ENCODE peak calls at places on chromosomes 4 and X, in nine cellular contexts. One of them, this sample, is unnamed.

GRCh38 chr4:181971411-181971810 is 271.8 kb upstream of the TENM3 start:
- DNase-seq in A549: no peak
- DNase-seq in transverse colon: no peak
- DNase-seq in tibial nerve: no peak
- DNase-seq in suprapubic skin: no peak
- DNase-seq in stomach: no peak
- DNase-seq in K562: no peak
- DNase-seq in ovary: no peak
- DNase-seq in HepG2: no peak
- DNase-seq in this sample: no peak

GRCh38 chrX:150768132-150768485 is 74.9 kb downstream of the MTMR1 start:
- DNase-seq in stomach: no peak
- DNase-seq in ovary: no peak
- DNase-seq in K562: no peak
- DNase-seq in HepG2: no peak
- DNase-seq in tibial nerve: no peak
- DNase-seq in transverse colon: no peak
- DNase-seq in suprapubic skin: no peak
- DNase-seq in A549: no peak
- DNase-seq in this sample: no peak

GRCh38 chrX:54745676-54746075 is 52.4 kb downstream of the ITIH6 start:
- DNase-seq in tibial nerve: no peak
- DNase-seq in HepG2: no peak
- DNase-seq in transverse colon: no peak
- DNase-seq in stomach: peak; percentile 48
- DNase-seq in K562: no peak
- DNase-seq in ovary: no peak
- DNase-seq in A549: no peak
- DNase-seq in suprapubic skin: no peak
- DNase-seq in this sample: no peak

GRCh38 chr4:7422898-7423180 is 11.9 kb downstream of the PSAPL1 start:
- DNase-seq in ovary: no peak
- DNase-seq in stomach: no peak
- DNase-seq in A549: no peak
- DNase-seq in tibial nerve: no peak
- DNase-seq in suprapubic skin: no peak
- DNase-seq in K562: no peak
- DNase-seq in HepG2: no peak
- DNase-seq in transverse colon: no peak
- DNase-seq in this sample: peak; percentile 22

GRCh38 chrX:107676559-107677378 is 48.5 kb downstream of the PRPS1 start:
- DNase-seq in suprapubic skin: peak; percentile 91
- DNase-seq in HepG2: no peak
- DNase-seq in K562: peak; percentile 86
- DNase-seq in A549: peak; percentile 62
- DNase-seq in tibial nerve: peak; percentile 74
- DNase-seq in ovary: peak; percentile 81
- DNase-seq in stomach: peak; percentile 77
- DNase-seq in transverse colon: peak; percentile 74
- DNase-seq in this sample: peak; percentile 94

GRCh38 chrX:71282514-71283408 is 674 bp upstream of the NONO start:
- DNase-seq in transverse colon: no peak
- DNase-seq in A549: peak; percentile 35
- DNase-seq in stomach: no peak
- DNase-seq in K562: no peak
- DNase-seq in HepG2: peak; percentile 29
- DNase-seq in suprapubic skin: no peak
- DNase-seq in ovary: no peak
- DNase-seq in tibial nerve: no peak
- DNase-seq in this sample: no peak

GRCh38 chr4:52864816-52865215 is 2.7 kb downstream of the RASL11B start:
- DNase-seq in tibial nerve: no peak
- DNase-seq in suprapubic skin: no peak
- DNase-seq in HepG2: no peak
- DNase-seq in transverse colon: no peak
- DNase-seq in K562: no peak
- DNase-seq in ovary: no peak
- DNase-seq in stomach: peak; percentile 39
- DNase-seq in A549: no peak
- DNase-seq in this sample: no peak

GRCh38 chr4:14920237-14920636 is 82.0 kb upstream of the CPEB2 start:
- DNase-seq in ovary: no peak
- DNase-seq in HepG2: no peak
- DNase-seq in stomach: no peak
- DNase-seq in tibial nerve: no peak
- DNase-seq in K562: peak; percentile 71
- DNase-seq in transverse colon: no peak
- DNase-seq in A549: no peak
- DNase-seq in suprapubic skin: no peak
- DNase-seq in this sample: no peak

GRCh38 chr4:1711906-1712215 is 258 bp downstream of the SLBP start:
- DNase-seq in stomach: no peak
- DNase-seq in transverse colon: no peak
- DNase-seq in ovary: no peak
- DNase-seq in A549: no peak
- DNase-seq in K562: no peak
- DNase-seq in HepG2: no peak
- DNase-seq in tibial nerve: no peak
- DNase-seq in suprapubic skin: no peak
- DNase-seq in this sample: no peak

GRCh38 chrX:84469226-84469625 is 33.0 kb downstream of the HDX start:
- DNase-seq in A549: no peak
- DNase-seq in ovary: no peak
- DNase-seq in HepG2: no peak
- DNase-seq in transverse colon: no peak
- DNase-seq in suprapubic skin: no peak
- DNase-seq in K562: no peak
- DNase-seq in tibial nerve: no peak
- DNase-seq in stomach: no peak
- DNase-seq in this sample: no peak

DNA sequence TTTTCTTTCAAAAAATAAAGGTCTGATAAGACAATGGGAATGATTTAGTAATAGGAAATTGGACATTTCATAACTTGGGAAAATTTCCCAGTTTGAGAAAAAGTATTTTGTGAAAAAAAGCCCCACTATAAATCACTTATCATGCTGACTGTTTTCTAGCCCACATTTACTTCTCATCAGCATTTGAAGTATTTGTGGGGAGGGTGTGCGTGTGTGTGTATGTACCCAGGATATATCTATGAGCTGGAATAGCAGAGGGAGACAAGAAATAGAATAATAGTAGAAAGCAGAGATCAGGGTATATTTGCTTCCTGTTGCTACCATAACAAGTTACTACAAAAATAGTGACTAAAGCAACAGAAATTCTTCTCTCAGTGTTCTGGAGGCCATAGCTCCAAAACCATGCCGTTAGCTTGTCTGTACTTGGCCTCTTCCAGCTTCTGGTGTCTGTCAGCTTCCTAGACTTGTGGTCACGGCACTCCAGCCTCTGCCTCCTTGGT is 139.8 kb downstream of the PTTG2 start:
- DNase-seq in suprapubic skin: no peak
- DNase-seq in A549: no peak
- DNase-seq in ovary: no peak
- DNase-seq in stomach: no peak
- DNase-seq in HepG2: no peak
- DNase-seq in K562: no peak
- DNase-seq in tibial nerve: no peak
- DNase-seq in transverse colon: no peak
- DNase-seq in this sample: no peak
- TF ChIP-seq POLR2A in suprapubic skin: no peak
- TF ChIP-seq POLR2A in A549: no peak
- TF ChIP-seq POLR2A in ovary: no peak
- TF ChIP-seq POLR2A in stomach: no peak
- TF ChIP-seq POLR2A in HepG2: no peak
- TF ChIP-seq POLR2A in K562: no peak
- TF ChIP-seq POLR2A in tibial nerve: no peak
- TF ChIP-seq POLR2A in transverse colon: no peak
- TF ChIP-seq POLR2A in this sample: no peak

DNA sequence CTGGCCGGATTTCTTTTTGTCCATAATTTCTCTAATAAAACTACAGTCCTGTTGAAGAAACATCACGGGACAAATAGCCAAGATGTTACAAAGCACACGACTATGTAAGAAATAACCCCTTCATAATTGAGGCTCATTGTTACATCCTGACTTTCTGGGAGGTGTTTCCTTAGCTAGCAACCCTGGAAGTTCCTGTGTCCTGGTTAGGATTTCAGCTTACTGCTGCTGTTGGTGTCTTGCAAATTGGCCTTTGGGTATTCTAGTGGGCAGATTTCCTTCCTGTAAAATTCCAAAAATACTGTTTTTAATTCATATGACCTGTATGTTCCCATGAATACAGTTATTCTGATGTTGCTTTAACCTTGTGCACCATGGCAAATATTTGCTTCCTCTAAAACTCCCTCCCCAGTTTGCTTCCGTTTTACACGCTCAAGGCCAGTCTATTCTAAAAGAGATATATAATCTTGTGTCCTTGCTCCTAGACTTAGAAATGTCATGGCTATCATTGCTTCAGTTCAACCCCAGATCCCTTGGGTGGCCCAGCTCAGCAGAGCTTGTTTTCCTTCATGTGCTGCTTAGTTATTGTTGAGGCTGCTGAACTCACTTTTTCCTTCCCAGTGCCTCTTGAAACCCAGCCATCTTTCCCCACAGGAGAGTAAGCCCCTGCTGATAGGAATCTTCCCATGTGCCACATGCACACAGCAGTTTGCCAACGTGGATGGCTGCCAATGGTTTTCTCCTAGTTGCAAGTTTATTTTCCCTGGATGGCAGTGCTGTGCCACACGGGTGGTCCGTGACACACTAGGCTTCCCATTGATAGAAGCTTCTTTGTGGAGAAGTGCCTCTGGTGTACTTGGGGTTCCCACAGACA is 75.8 kb downstream of the TSPAN7 start:
- DNase-seq in A549: no peak
- DNase-seq in suprapubic skin: no peak
- DNase-seq in transverse colon: no peak
- DNase-seq in HepG2: peak; percentile 82
- DNase-seq in stomach: peak; percentile 34
- DNase-seq in tibial nerve: no peak
- DNase-seq in ovary: no peak
- DNase-seq in K562: no peak
- DNase-seq in this sample: no peak
- TF ChIP-seq EP300 in A549: no peak
- TF ChIP-seq EP300 in suprapubic skin: no peak
- TF ChIP-seq EP300 in transverse colon: no peak
- TF ChIP-seq EP300 in HepG2: peak; percentile 49
- TF ChIP-seq EP300 in stomach: no peak
- TF ChIP-seq EP300 in tibial nerve: no peak
- TF ChIP-seq EP300 in ovary: no peak
- TF ChIP-seq EP300 in K562: no peak
- TF ChIP-seq EP300 in this sample: no peak

DNA sequence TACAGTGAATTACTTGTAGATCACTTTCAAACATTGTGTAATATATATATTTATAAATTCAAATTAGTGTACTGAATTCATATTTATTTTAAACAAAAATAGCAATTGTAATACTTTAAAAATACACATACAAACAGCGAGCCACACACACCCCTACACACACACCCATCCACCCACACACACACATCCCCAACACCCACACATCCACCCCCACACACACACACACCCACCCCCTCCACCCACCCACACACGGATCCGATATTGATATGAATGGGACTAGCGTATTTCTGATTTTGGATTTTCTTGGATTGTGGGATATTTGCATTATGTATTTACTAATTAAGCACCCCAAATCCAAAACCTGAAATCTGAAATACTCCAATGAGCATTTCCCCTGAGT is 451.2 kb downstream of the PCDH7 start:
- DNase-seq in A549: no peak
- DNase-seq in K562: no peak
- DNase-seq in transverse colon: no peak
- DNase-seq in suprapubic skin: no peak
- DNase-seq in HepG2: no peak
- DNase-seq in tibial nerve: no peak
- DNase-seq in ovary: no peak
- DNase-seq in stomach: no peak
- DNase-seq in this sample: no peak
- TF ChIP-seq POLR2A in A549: no peak
- TF ChIP-seq POLR2A in K562: no peak
- TF ChIP-seq POLR2A in transverse colon: no peak
- TF ChIP-seq POLR2A in suprapubic skin: no peak
- TF ChIP-seq POLR2A in HepG2: no peak
- TF ChIP-seq POLR2A in tibial nerve: no peak
- TF ChIP-seq POLR2A in ovary: no peak
- TF ChIP-seq POLR2A in stomach: no peak
- TF ChIP-seq POLR2A in this sample: no peak

GRCh38 chr4:108350332-108350731 is 181.6 kb upstream of the LEF1 start:
- DNase-seq in HepG2: no peak
- DNase-seq in stomach: no peak
- DNase-seq in suprapubic skin: no peak
- DNase-seq in K562: no peak
- DNase-seq in transverse colon: no peak
- DNase-seq in ovary: no peak
- DNase-seq in tibial nerve: no peak
- DNase-seq in A549: no peak
- DNase-seq in this sample: no peak
- TF ChIP-seq EP300 in HepG2: no peak
- TF ChIP-seq EP300 in stomach: no peak
- TF ChIP-seq EP300 in suprapubic skin: no peak
- TF ChIP-seq EP300 in K562: no peak
- TF ChIP-seq EP300 in transverse colon: no peak
- TF ChIP-seq EP300 in ovary: no peak
- TF ChIP-seq EP300 in tibial nerve: no peak
- TF ChIP-seq EP300 in A549: no peak
- TF ChIP-seq EP300 in this sample: no peak

GRCh38 chrX:22650691-22651090 is 349.1 kb upstream of the DDX53 start:
- DNase-seq in HepG2: no peak
- DNase-seq in suprapubic skin: no peak
- DNase-seq in stomach: no peak
- DNase-seq in ovary: peak; percentile 46
- DNase-seq in transverse colon: no peak
- DNase-seq in K562: no peak
- DNase-seq in A549: no peak
- DNase-seq in tibial nerve: peak; percentile 42
- DNase-seq in this sample: no peak
- TF ChIP-seq POLR2A in HepG2: no peak
- TF ChIP-seq POLR2A in suprapubic skin: no peak
- TF ChIP-seq POLR2A in stomach: no peak
- TF ChIP-seq POLR2A in ovary: no peak
- TF ChIP-seq POLR2A in transverse colon: no peak
- TF ChIP-seq POLR2A in K562: no peak
- TF ChIP-seq POLR2A in A549: no peak
- TF ChIP-seq POLR2A in tibial nerve: no peak
- TF ChIP-seq POLR2A in this sample: no peak

This sample was measured in sigmoid colon.